ENCODE peak calls at places on chromosome 11, in eight cellular contexts. One of them, this sample, is unnamed.
A peak's percentile ranks its signal among the peaks of the same experiment; 100 is the strongest.

GRCh38 chr11:64607381-64608259 is 16.6 kb downstream of the SLC22A12 start:
- DNase-seq in omental fat pad: no peak
- DNase-seq in iris pigment epithelial cell: peak; percentile 35
- DNase-seq in activated naive CD4-positive, alpha-beta T cell treated with anti-CD3 and anti-CD28 coated beads, Interleukin-2, amount 10 ng/mL, durations not matched to agents 7 days and 5 days: no peak
- DNase-seq in Calu3: no peak
- DNase-seq in AG08395: peak; percentile 76
- DNase-seq in stimulated activated naive CD4-positive, alpha-beta T cell treated with Interleukin-2 at 50 U/mL for 16 hours: no peak
- DNase-seq in AG09309: no peak
- DNase-seq in this sample: peak; percentile 84

GRCh38 chr11:64743591-64744543 is at the start of gene RASGRP2:
- DNase-seq in omental fat pad: peak; percentile 66
- DNase-seq in iris pigment epithelial cell: peak; percentile 40
- DNase-seq in activated naive CD4-positive, alpha-beta T cell treated with anti-CD3 and anti-CD28 coated beads, Interleukin-2, amount 10 ng/mL, durations not matched to agents 7 days and 5 days: peak; percentile 93
- DNase-seq in Calu3: peak; percentile 65
- DNase-seq in AG08395: no peak
- DNase-seq in stimulated activated naive CD4-positive, alpha-beta T cell treated with Interleukin-2 at 50 U/mL for 16 hours: peak; percentile 69
- DNase-seq in AG09309: no peak
- DNase-seq in this sample: peak; percentile 61

GRCh38 chr11:127862406-127862805 is 725.0 kb downstream of the ETS1 start:
- DNase-seq in omental fat pad: no peak
- DNase-seq in iris pigment epithelial cell: peak; percentile 2
- DNase-seq in activated naive CD4-positive, alpha-beta T cell treated with anti-CD3 and anti-CD28 coated beads, Interleukin-2, amount 10 ng/mL, durations not matched to agents 7 days and 5 days: no peak
- DNase-seq in Calu3: no peak
- DNase-seq in AG08395: no peak
- DNase-seq in stimulated activated naive CD4-positive, alpha-beta T cell treated with Interleukin-2 at 50 U/mL for 16 hours: no peak
- DNase-seq in AG09309: no peak
- DNase-seq in this sample: no peak

GRCh38 chr11:113401718-113402117 is 14.1 kb downstream of the ANKK1 start:
- DNase-seq in omental fat pad: no peak
- DNase-seq in iris pigment epithelial cell: no peak
- DNase-seq in activated naive CD4-positive, alpha-beta T cell treated with anti-CD3 and anti-CD28 coated beads, Interleukin-2, amount 10 ng/mL, durations not matched to agents 7 days and 5 days: no peak
- DNase-seq in Calu3: peak; percentile 83
- DNase-seq in AG08395: peak; percentile 12
- DNase-seq in stimulated activated naive CD4-positive, alpha-beta T cell treated with Interleukin-2 at 50 U/mL for 16 hours: no peak
- DNase-seq in AG09309: peak; percentile 10
- DNase-seq in this sample: peak; percentile 74

GRCh38 chr11:79419120-79419519 is 21.7 kb downstream of the TENM4 start:
- DNase-seq in omental fat pad: no peak
- DNase-seq in iris pigment epithelial cell: peak; percentile 72
- DNase-seq in activated naive CD4-positive, alpha-beta T cell treated with anti-CD3 and anti-CD28 coated beads, Interleukin-2, amount 10 ng/mL, durations not matched to agents 7 days and 5 days: no peak
- DNase-seq in Calu3: peak; percentile 36
- DNase-seq in AG08395: peak; percentile 76
- DNase-seq in stimulated activated naive CD4-positive, alpha-beta T cell treated with Interleukin-2 at 50 U/mL for 16 hours: no peak
- DNase-seq in AG09309: no peak
- DNase-seq in this sample: no peak

GRCh38 chr11:111663820-111664219 is 61.6 kb downstream of the SIK2 start:
- DNase-seq in omental fat pad: no peak
- DNase-seq in iris pigment epithelial cell: peak; percentile 42
- DNase-seq in activated naive CD4-positive, alpha-beta T cell treated with anti-CD3 and anti-CD28 coated beads, Interleukin-2, amount 10 ng/mL, durations not matched to agents 7 days and 5 days: no peak
- DNase-seq in Calu3: peak; percentile 22
- DNase-seq in AG08395: no peak
- DNase-seq in stimulated activated naive CD4-positive, alpha-beta T cell treated with Interleukin-2 at 50 U/mL for 16 hours: no peak
- DNase-seq in AG09309: no peak
- DNase-seq in this sample: peak; percentile 15

GRCh38 chr11:2421226-2421994 is 20.9 kb downstream of the TSSC4 start:
- DNase-seq in omental fat pad: no peak
- DNase-seq in iris pigment epithelial cell: no peak
- DNase-seq in activated naive CD4-positive, alpha-beta T cell treated with anti-CD3 and anti-CD28 coated beads, Interleukin-2, amount 10 ng/mL, durations not matched to agents 7 days and 5 days: no peak
- DNase-seq in Calu3: no peak
- DNase-seq in AG08395: no peak
- DNase-seq in stimulated activated naive CD4-positive, alpha-beta T cell treated with Interleukin-2 at 50 U/mL for 16 hours: no peak
- DNase-seq in AG09309: no peak
- DNase-seq in this sample: no peak

GRCh38 chr11:16087886-16088285 is 268.5 kb downstream of the SOX6 start:
- DNase-seq in omental fat pad: no peak
- DNase-seq in iris pigment epithelial cell: no peak
- DNase-seq in activated naive CD4-positive, alpha-beta T cell treated with anti-CD3 and anti-CD28 coated beads, Interleukin-2, amount 10 ng/mL, durations not matched to agents 7 days and 5 days: no peak
- DNase-seq in Calu3: no peak
- DNase-seq in AG08395: no peak
- DNase-seq in stimulated activated naive CD4-positive, alpha-beta T cell treated with Interleukin-2 at 50 U/mL for 16 hours: no peak
- DNase-seq in AG09309: no peak
- DNase-seq in this sample: no peak

GRCh38 chr11:35077709-35078695 is 61.0 kb upstream of the CD44 start:
- DNase-seq in omental fat pad: no peak
- DNase-seq in iris pigment epithelial cell: peak; percentile 87
- DNase-seq in activated naive CD4-positive, alpha-beta T cell treated with anti-CD3 and anti-CD28 coated beads, Interleukin-2, amount 10 ng/mL, durations not matched to agents 7 days and 5 days: peak; percentile 69
- DNase-seq in Calu3: peak; percentile 20
- DNase-seq in AG08395: no peak
- DNase-seq in stimulated activated naive CD4-positive, alpha-beta T cell treated with Interleukin-2 at 50 U/mL for 16 hours: peak; percentile 24
- DNase-seq in AG09309: peak; percentile 46
- DNase-seq in this sample: no peak

GRCh38 chr11:68040957-68041591 is 2.2 kb downstream of the TCIRG1 start:
- DNase-seq in omental fat pad: no peak
- DNase-seq in iris pigment epithelial cell: no peak
- DNase-seq in activated naive CD4-positive, alpha-beta T cell treated with anti-CD3 and anti-CD28 coated beads, Interleukin-2, amount 10 ng/mL, durations not matched to agents 7 days and 5 days: no peak
- DNase-seq in Calu3: no peak
- DNase-seq in AG08395: no peak
- DNase-seq in stimulated activated naive CD4-positive, alpha-beta T cell treated with Interleukin-2 at 50 U/mL for 16 hours: no peak
- DNase-seq in AG09309: no peak
- DNase-seq in this sample: no peak

This sample was measured in T47D.